ENCODE peak calls at places on chromosomes 11 and 22, in five cellular contexts. C is right lobe of liver, R is mammary epithelial cell, G is fibroblast of mammary gland, F is RWPE1. Z is an unnamed sample.

GRCh38 chr11:126918556-126918955 is 82.0 kb downstream of the KIRREL3 start:
- DNase-seq in C (no peak), R (no peak), G (no peak), F (no peak), Z (no peak)

GRCh38 chr22:41739576-41739975 is 40.3 kb downstream of the MEI1 start:
- DNase-seq in C (no peak), R (no peak), G (no peak), F (no peak), Z (no peak)

GRCh38 chr11:116981216-116981887 is 116.9 kb downstream of the SIK3 start:
- DNase-seq in C (no peak), R (no peak), G (peak), F (no peak), Z (peak)

GRCh38 chr11:19311306-19312030 is 70.7 kb upstream of the E2F8 start:
- DNase-seq in C (peak), R (peak), G (peak), F (peak), Z (no peak)

GRCh38 chr11:58801974-58802545 is 42.4 kb downstream of the GLYATL2 start:
- DNase-seq in C (no peak), R (no peak), G (no peak), F (no peak), Z (no peak)

GRCh38 chr22:23696326-23696851 is 5.6 kb downstream of the RGL4 start:
- DNase-seq in C (no peak), R (no peak), G (no peak), F (no peak), Z (peak)

GRCh38 chr11:16925495-16926065 is 88.6 kb downstream of the PLEKHA7 start:
- DNase-seq in C (peak), R (peak), G (no peak), F (peak), Z (no peak)

GRCh38 chr11:64088159-64089026 is 52.7 kb downstream of the FLRT1 start:
- DNase-seq in C (no peak), R (no peak), G (no peak), F (no peak), Z (no peak)

GRCh38 chr22:35986085-35986484 is 42.5 kb downstream of the RBFOX2 start:
- DNase-seq in C (no peak), R (no peak), G (peak), F (no peak), Z (no peak)

GRCh38 chr11:121032546-121032945 is 8.6 kb downstream of the TBCEL start:
- DNase-seq in C (no peak), R (no peak), G (no peak), F (no peak), Z (no peak)
- TF ChIP-seq CTCF in C (peak), R (no peak), G (no peak), F (no peak), Z (no peak)

DNA sequence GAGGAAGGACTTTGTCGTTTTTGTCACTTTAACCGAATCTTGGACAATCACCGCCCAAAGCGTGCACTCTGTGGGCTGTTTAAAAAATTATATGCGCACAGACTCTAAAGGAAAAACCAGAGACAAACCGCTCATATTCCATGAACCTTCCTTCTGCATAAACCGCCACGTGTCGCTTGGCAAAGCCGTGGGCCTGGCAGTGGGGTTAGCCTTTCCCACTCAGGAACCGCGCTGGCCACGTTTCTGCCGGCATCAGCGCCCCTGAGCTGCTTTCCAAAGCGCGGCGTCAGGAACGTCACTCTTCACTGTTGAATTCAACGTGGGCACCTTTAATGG is 22.8 kb downstream of the KRTAP5-5 start:
- DNase-seq in C (no peak), R (no peak), G (no peak), F (no peak), Z (no peak)
- TF ChIP-seq CTCF in C (no peak), R (no peak), G (no peak), F (no peak), Z (no peak)

GRCh38 chr11:8360086-8360828 is 96.6 kb upstream of the LMO1 start:
- DNase-seq in C (peak), R (no peak), G (no peak), F (no peak), Z (no peak)
- TF ChIP-seq CTCF in C (no peak), R (no peak), G (no peak), F (no peak), Z (no peak)

GRCh38 chr11:104946907-104947306 is 21.5 kb downstream of the CASP4 start:
- DNase-seq in C (no peak), R (peak), G (peak), F (peak), Z (no peak)

GRCh38 chr11:104944080-104944479 is 24.3 kb downstream of the CASP4 start:
- DNase-seq in C (no peak), R (no peak), G (no peak), F (no peak), Z (no peak)

GRCh38 chr11:104943561-104943960 is 24.8 kb downstream of the CASP4 start:
- DNase-seq in C (no peak), R (no peak), G (no peak), F (no peak), Z (no peak)
- TF ChIP-seq CTCF in C (no peak), R (no peak), G (no peak), F (no peak), Z (no peak)

Z was measured in CD14-positive monocyte.